ENCODE peak calls at places on chromosome 19, in five cellular contexts. K is SK-N-SH, E is HepG2, L is H1, B is K562. F is an unnamed sample.

GRCh38 chr19:32748497-32748896 is 28.9 kb downstream of the TDRD12 start:
- DNase-seq in K (peak; percentile 33), E (peak; percentile 12), L (peak; percentile 44), B (peak; percentile 39), F (no peak)

GRCh38 chr19:17334414-17335409 is at the start of gene ANO8:
- DNase-seq in E (peak; percentile 91), B (peak; percentile 94), K (peak; percentile 94), L (peak; percentile 99), F (peak; percentile 82)

GRCh38 chr19:49142866-49143335 is 12.3 kb downstream of the HRC start:
- DNase-seq in E (no peak), L (peak; percentile 90), K (peak; percentile 95), B (peak; percentile 97), F (no peak)

GRCh38 chr19:3511506-3512251 is 5.6 kb downstream of the FZR1 start:
- DNase-seq in B (no peak), E (no peak), L (no peak), K (no peak), F (no peak)

GRCh38 chr19:38812004-38812840 is 523 bp downstream of the LGALS4 start:
- DNase-seq in K (peak; percentile 23), E (no peak), B (no peak), L (no peak), F (no peak)

GRCh38 chr19:17158584-17158983 is 56.6 kb upstream of the USE1 start:
- DNase-seq in B (no peak), E (no peak), K (no peak), L (no peak), F (no peak)

GRCh38 chr19:33487901-33488817 is 33.4 kb downstream of the PEPD start:
- DNase-seq in E (no peak), K (peak; percentile 30), B (no peak), L (no peak), F (no peak)

GRCh38 chr19:39014037-39014436 is 18.3 kb downstream of the FBXO27 start:
- DNase-seq in E (no peak), B (no peak), L (no peak), K (no peak), F (no peak)

GRCh38 chr19:29655648-29656335 is 9.5 kb upstream of the PLEKHF1 start:
- DNase-seq in L (no peak), E (no peak), B (no peak), K (no peak), F (no peak)

GRCh38 chr19:30567535-30568232 is 195.5 kb downstream of the ZNF536 start:
- DNase-seq in B (no peak), E (no peak), K (peak; percentile 77), L (no peak), F (no peak)

DNA sequence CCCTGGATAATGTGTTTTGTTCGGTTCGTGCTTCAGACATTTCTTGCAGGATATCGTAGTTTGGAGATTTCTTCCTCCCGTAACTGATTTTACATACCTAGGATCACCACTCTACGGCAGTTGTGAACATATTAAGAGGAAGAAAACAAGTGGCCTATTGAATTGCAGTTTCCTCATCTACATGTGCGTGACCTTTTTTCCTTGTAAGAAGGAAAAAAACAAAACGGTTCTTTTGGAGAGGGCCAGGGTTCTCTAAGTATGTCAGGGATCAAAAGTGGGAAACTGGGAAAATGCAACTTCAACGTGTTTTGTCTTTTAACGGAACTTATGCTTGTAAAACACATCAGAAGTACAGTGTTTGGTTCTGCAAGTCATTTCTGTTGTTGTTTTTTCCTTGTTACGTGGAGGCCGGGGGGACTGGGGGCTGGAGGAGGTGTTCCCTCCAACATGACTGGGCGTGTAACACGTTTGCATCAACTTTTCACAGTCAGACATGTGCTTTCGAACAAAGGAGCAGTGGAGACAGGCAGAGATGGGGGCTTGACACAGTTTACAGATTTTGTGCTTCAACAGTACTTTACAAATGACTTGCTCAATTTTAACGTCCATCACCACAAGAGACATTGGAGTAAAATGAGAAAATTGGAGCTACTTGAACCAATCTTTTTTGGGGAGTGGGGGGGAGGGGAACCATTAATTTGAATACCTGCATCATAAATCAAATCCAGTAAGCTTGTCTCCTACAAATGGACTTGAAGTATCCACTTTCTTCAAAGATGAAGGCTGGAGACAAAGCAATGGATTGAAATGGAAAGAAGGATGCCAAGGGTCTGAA is 3.8 kb downstream of the ZC3H4 start:
- DNase-seq in L (no peak), K (no peak), B (peak; percentile 59), E (no peak), F (no peak)
- TF ChIP-seq POLR2AphosphoS5 in L (peak; percentile 55), K (peak; percentile 38), B (peak; percentile 71), E (peak; percentile 58), F (peak; percentile 69)

GRCh38 chr19:40084948-40085347 is 5.8 kb downstream of the ZNF780A start:
- DNase-seq in E (peak; percentile 90), K (no peak), B (no peak), L (no peak), F (no peak)
- TF ChIP-seq CHD2 in E (no peak), K (no peak), B (no peak), L (no peak), F (no peak)

GRCh38 chr19:42286349-42287016 is 15.4 kb upstream of the PRR19 start:
- DNase-seq in L (no peak), B (peak; percentile 52), K (peak; percentile 54), E (no peak), F (no peak)
- TF ChIP-seq POLR2AphosphoS5 in L (no peak), B (no peak), K (no peak), E (no peak), F (no peak)

GRCh38 chr19:35431147-35431807 is 16.8 kb upstream of the FFAR2 start:
- DNase-seq in L (no peak), E (no peak), B (no peak), K (no peak), F (no peak)

GRCh38 chr19:35430382-35431146 is 17.5 kb upstream of the FFAR2 start:
- DNase-seq in E (no peak), L (no peak), K (no peak), B (no peak), F (no peak)

GRCh38 chr19:35429698-35430097 is 18.4 kb upstream of the FFAR2 start:
- DNase-seq in K (no peak), E (no peak), B (no peak), L (no peak), F (no peak)

GRCh38 chr19:35436477-35437141 is 11.4 kb upstream of the FFAR2 start:
- DNase-seq in B (no peak), K (no peak), E (no peak), L (no peak), F (no peak)

GRCh38 chr19:35433448-35433847 is 14.6 kb upstream of the FFAR2 start:
- DNase-seq in B (no peak), E (no peak), K (no peak), L (no peak), F (no peak)
- TF ChIP-seq CHD2 in B (no peak), E (no peak), K (no peak), L (no peak), F (no peak)